ENCODE peak calls at places on chromosomes 3 and 15, in ten cellular contexts. One of them, this sample, is unnamed.
A peak's percentile ranks its signal among the peaks of the same experiment; 100 is the strongest.

GRCh38 chr3:9914559-9915251 is 2.2 kb upstream of the IL17RC start:
- DNase-seq in cardiac muscle cell: no peak
- DNase-seq in posterior cingulate gyrus: no peak
- DNase-seq in NCI-H524: peak; percentile 60
- DNase-seq in T47D: no peak
- DNase-seq in HTR-8/SVneo: no peak
- DNase-seq in choroid plexus epithelial cell: no peak
- DNase-seq in COLO829: no peak
- DNase-seq in kidney glomerular epithelial cell: no peak
- DNase-seq in CD8-positive, alpha-beta T cell: no peak
- DNase-seq in this sample: no peak

GRCh38 chr3:130700541-130700940 is 46.1 kb downstream of the PIK3R4 start:
- DNase-seq in cardiac muscle cell: peak; percentile 30
- DNase-seq in posterior cingulate gyrus: no peak
- DNase-seq in NCI-H524: no peak
- DNase-seq in T47D: no peak
- DNase-seq in HTR-8/SVneo: no peak
- DNase-seq in choroid plexus epithelial cell: peak; percentile 24
- DNase-seq in COLO829: no peak
- DNase-seq in kidney glomerular epithelial cell: no peak
- DNase-seq in CD8-positive, alpha-beta T cell: no peak
- DNase-seq in this sample: peak; percentile 3

GRCh38 chr15:73560501-73561117 is 72.6 kb downstream of the NPTN start:
- DNase-seq in cardiac muscle cell: peak; percentile 87
- DNase-seq in posterior cingulate gyrus: no peak
- DNase-seq in NCI-H524: peak; percentile 15
- DNase-seq in T47D: peak; percentile 24
- DNase-seq in HTR-8/SVneo: peak; percentile 15
- DNase-seq in choroid plexus epithelial cell: peak; percentile 89
- DNase-seq in COLO829: peak; percentile 3
- DNase-seq in kidney glomerular epithelial cell: peak; percentile 22
- DNase-seq in CD8-positive, alpha-beta T cell: no peak
- DNase-seq in this sample: peak; percentile 59

GRCh38 chr3:19885468-19885867 is 48.5 kb downstream of the EFHB start:
- DNase-seq in cardiac muscle cell: peak; percentile 70
- DNase-seq in posterior cingulate gyrus: no peak
- DNase-seq in NCI-H524: no peak
- DNase-seq in T47D: peak; percentile 9
- DNase-seq in HTR-8/SVneo: peak; percentile 42
- DNase-seq in choroid plexus epithelial cell: peak; percentile 66
- DNase-seq in COLO829: peak; percentile 50
- DNase-seq in kidney glomerular epithelial cell: peak; percentile 28
- DNase-seq in CD8-positive, alpha-beta T cell: no peak
- DNase-seq in this sample: peak; percentile 65

GRCh38 chr3:99418709-99419108 is 219.7 kb upstream of the COL8A1 start:
- DNase-seq in cardiac muscle cell: no peak
- DNase-seq in posterior cingulate gyrus: no peak
- DNase-seq in NCI-H524: no peak
- DNase-seq in T47D: no peak
- DNase-seq in HTR-8/SVneo: no peak
- DNase-seq in choroid plexus epithelial cell: peak; percentile 48
- DNase-seq in COLO829: no peak
- DNase-seq in kidney glomerular epithelial cell: no peak
- DNase-seq in CD8-positive, alpha-beta T cell: no peak
- DNase-seq in this sample: no peak

GRCh38 chr3:4812509-4812908 is 166.7 kb upstream of the BHLHE40 start:
- DNase-seq in cardiac muscle cell: no peak
- DNase-seq in posterior cingulate gyrus: no peak
- DNase-seq in NCI-H524: no peak
- DNase-seq in T47D: no peak
- DNase-seq in HTR-8/SVneo: no peak
- DNase-seq in choroid plexus epithelial cell: no peak
- DNase-seq in COLO829: no peak
- DNase-seq in kidney glomerular epithelial cell: no peak
- DNase-seq in CD8-positive, alpha-beta T cell: no peak
- DNase-seq in this sample: no peak

GRCh38 chr3:147381610-147382009 is 24.7 kb downstream of the ZIC4 start:
- DNase-seq in cardiac muscle cell: no peak
- DNase-seq in posterior cingulate gyrus: no peak
- DNase-seq in NCI-H524: no peak
- DNase-seq in T47D: no peak
- DNase-seq in HTR-8/SVneo: no peak
- DNase-seq in choroid plexus epithelial cell: no peak
- DNase-seq in COLO829: no peak
- DNase-seq in kidney glomerular epithelial cell: no peak
- DNase-seq in CD8-positive, alpha-beta T cell: no peak
- DNase-seq in this sample: no peak

GRCh38 chr15:70127288-70127746 is 29.6 kb upstream of the TLE3 start:
- DNase-seq in cardiac muscle cell: peak; percentile 83
- DNase-seq in posterior cingulate gyrus: peak; percentile 37
- DNase-seq in NCI-H524: peak; percentile 69
- DNase-seq in T47D: no peak
- DNase-seq in HTR-8/SVneo: no peak
- DNase-seq in choroid plexus epithelial cell: no peak
- DNase-seq in COLO829: peak; percentile 92
- DNase-seq in kidney glomerular epithelial cell: no peak
- DNase-seq in CD8-positive, alpha-beta T cell: no peak
- DNase-seq in this sample: peak; percentile 40

GRCh38 chr15:82914396-82914795 is 38.1 kb downstream of the HOMER2 start:
- DNase-seq in cardiac muscle cell: no peak
- DNase-seq in posterior cingulate gyrus: no peak
- DNase-seq in NCI-H524: no peak
- DNase-seq in T47D: no peak
- DNase-seq in HTR-8/SVneo: no peak
- DNase-seq in choroid plexus epithelial cell: no peak
- DNase-seq in COLO829: no peak
- DNase-seq in kidney glomerular epithelial cell: no peak
- DNase-seq in CD8-positive, alpha-beta T cell: no peak
- DNase-seq in this sample: no peak

GRCh38 chr3:180615954-180616353 is 14.0 kb downstream of the TTC14 start:
- DNase-seq in cardiac muscle cell: no peak
- DNase-seq in posterior cingulate gyrus: no peak
- DNase-seq in NCI-H524: no peak
- DNase-seq in T47D: no peak
- DNase-seq in HTR-8/SVneo: no peak
- DNase-seq in choroid plexus epithelial cell: no peak
- DNase-seq in COLO829: no peak
- DNase-seq in kidney glomerular epithelial cell: no peak
- DNase-seq in CD8-positive, alpha-beta T cell: no peak
- DNase-seq in this sample: no peak

GRCh38 chr3:186327912-186328487 is 34.0 kb downstream of the DGKG start:
- DNase-seq in cardiac muscle cell: no peak
- DNase-seq in posterior cingulate gyrus: no peak
- DNase-seq in NCI-H524: no peak
- DNase-seq in T47D: no peak
- DNase-seq in HTR-8/SVneo: no peak
- DNase-seq in choroid plexus epithelial cell: no peak
- DNase-seq in COLO829: no peak
- DNase-seq in kidney glomerular epithelial cell: no peak
- DNase-seq in CD8-positive, alpha-beta T cell: no peak
- DNase-seq in this sample: no peak

GRCh38 chr15:68791431-68792283 is 29.0 kb downstream of the ANP32A start:
- DNase-seq in cardiac muscle cell: no peak
- DNase-seq in posterior cingulate gyrus: no peak
- DNase-seq in NCI-H524: no peak
- DNase-seq in T47D: no peak
- DNase-seq in HTR-8/SVneo: no peak
- DNase-seq in choroid plexus epithelial cell: no peak
- DNase-seq in COLO829: no peak
- DNase-seq in kidney glomerular epithelial cell: no peak
- DNase-seq in CD8-positive, alpha-beta T cell: peak; percentile 62
- DNase-seq in this sample: no peak

GRCh38 chr15:81296673-81297072 is 27.3 kb downstream of the STARD5 start:
- DNase-seq in cardiac muscle cell: no peak
- DNase-seq in posterior cingulate gyrus: no peak
- DNase-seq in NCI-H524: no peak
- DNase-seq in T47D: no peak
- DNase-seq in HTR-8/SVneo: no peak
- DNase-seq in choroid plexus epithelial cell: peak; percentile 54
- DNase-seq in COLO829: no peak
- DNase-seq in kidney glomerular epithelial cell: no peak
- DNase-seq in CD8-positive, alpha-beta T cell: peak; percentile 87
- DNase-seq in this sample: no peak

GRCh38 chr15:66253643-66254363 is at the start of gene MEGF11:
- DNase-seq in cardiac muscle cell: peak; percentile 53
- DNase-seq in posterior cingulate gyrus: peak; percentile 55
- DNase-seq in NCI-H524: peak; percentile 34
- DNase-seq in T47D: peak; percentile 56
- DNase-seq in HTR-8/SVneo: peak; percentile 21
- DNase-seq in choroid plexus epithelial cell: peak; percentile 37
- DNase-seq in COLO829: no peak
- DNase-seq in kidney glomerular epithelial cell: no peak
- DNase-seq in CD8-positive, alpha-beta T cell: no peak
- DNase-seq in this sample: peak; percentile 15